ENCODE peak calls at places on chromosomes 5 and 9, in six cellular contexts. E is BE2C, S is A549, F is mucosa of descending colon, M is stomach, Q is HTR-8/SVneo. W is an unnamed sample.

GRCh38 chr5:749101-749670 is 35.3 kb downstream of the ZDHHC11B start:
- DNase-seq in F (no peak), E (peak), Q (no peak), S (no peak), M (no peak), W (no peak)

GRCh38 chr5:139709587-139710369 is 61.6 kb downstream of the CXXC5 start:
- DNase-seq in M (no peak), S (no peak), F (peak), Q (no peak), E (no peak), W (no peak)

GRCh38 chr9:112764837-112765236 is 14.3 kb downstream of the SNX30 start:
- DNase-seq in Q (no peak), F (peak), S (no peak), E (no peak), M (no peak), W (peak)

GRCh38 chr9:80378669-80379293 is 807.0 kb downstream of the TLE4 start:
- DNase-seq in S (no peak), M (no peak), F (no peak), Q (no peak), E (no peak), W (no peak)

GRCh38 chr9:28212979-28213378 is 639.7 kb upstream of the C9orf72 start:
- DNase-seq in M (no peak), F (no peak), E (no peak), S (peak), Q (peak), W (peak)

GRCh38 chr5:137320056-137321045 is 178.8 kb downstream of the SPOCK1 start:
- DNase-seq in M (peak), E (peak), S (peak), Q (peak), F (peak), W (peak)

GRCh38 chr5:130885027-130885426 is 280.0 kb downstream of the HINT1 start:
- DNase-seq in E (no peak), Q (no peak), F (peak), S (no peak), M (no peak), W (no peak)

GRCh38 chr5:980941-981340 is 27.7 kb upstream of the NKD2 start:
- DNase-seq in S (no peak), F (no peak), M (no peak), Q (no peak), E (no peak), W (no peak)

GRCh38 chr5:173800340-173800739 is 87.8 kb upstream of the CPEB4 start:
- DNase-seq in M (no peak), E (no peak), F (no peak), S (no peak), Q (no peak), W (no peak)

GRCh38 chr9:8863886-8864881 is 1064.6 kb upstream of the DMAC1 start:
- DNase-seq in Q (no peak), S (no peak), M (no peak), F (no peak), E (no peak), W (no peak)

GRCh38 chr9:129557192-129558036 is 63.5 kb downstream of the C9orf50 start:
- DNase-seq in M (peak), S (peak), F (no peak), E (no peak), Q (peak), W (no peak)

GRCh38 chr9:113958556-113958955 is 82.4 kb downstream of the ZNF618 start:
- DNase-seq in F (no peak), M (no peak), S (no peak), E (no peak), Q (no peak), W (no peak)

GRCh38 chr5:149586708-149587318 is 5.5 kb downstream of the ARHGEF37 start:
- DNase-seq in S (no peak), M (no peak), E (no peak), F (no peak), Q (no peak), W (no peak)

GRCh38 chr5:107968998-107969397 is 298.3 kb upstream of the EFNA5 start:
- DNase-seq in S (no peak), M (no peak), Q (no peak), F (no peak), E (no peak), W (no peak)

GRCh38 chr9:121556580-121556979 is 56.9 kb upstream of the GGTA1 start:
- DNase-seq in F (peak), Q (peak), E (no peak), M (peak), S (no peak), W (peak)

GRCh38 chr5:56270568-56271392 is 37.6 kb upstream of the ANKRD55 start:
- DNase-seq in F (peak), Q (peak), E (peak), M (peak), S (peak), W (peak)

GRCh38 chr9:106423575-106423974 is 439.4 kb upstream of the ZNF462 start:
- DNase-seq in S (no peak), F (no peak), Q (no peak), E (no peak), M (no peak), W (no peak)

GRCh38 chr5:137666109-137666850 is 69.6 kb downstream of the KLHL3 start:
- DNase-seq in M (peak), Q (no peak), E (no peak), S (no peak), F (no peak), W (no peak)

GRCh38 chr5:95777441-95777840 is 45.1 kb downstream of the GLRX start:
- DNase-seq in F (no peak), Q (no peak), E (no peak), S (no peak), M (no peak), W (no peak)

GRCh38 chr5:32964246-32964645 is 253.1 kb downstream of the NPR3 start:
- DNase-seq in F (no peak), M (no peak), E (no peak), Q (no peak), S (no peak), W (no peak)

GRCh38 chr9:734831-735511 is 106.5 kb upstream of the DMRT1 start:
- DNase-seq in M (no peak), S (no peak), Q (peak), F (no peak), E (no peak), W (no peak)

GRCh38 chr9:7622481-7622880 is 177.1 kb downstream of the DMAC1 start:
- DNase-seq in M (no peak), F (no peak), S (no peak), E (no peak), Q (no peak), W (no peak)

GRCh38 chr5:44183312-44183711 is 205.9 kb downstream of the FGF10 start:
- DNase-seq in Q (no peak), F (no peak), M (no peak), S (no peak), E (no peak), W (no peak)

GRCh38 chr5:147098233-147098790 is 136.5 kb upstream of the STK32A start:
- DNase-seq in S (peak), M (no peak), Q (peak), E (peak), F (peak), W (peak)

GRCh38 chr9:121662359-121662758 is 10.9 kb downstream of the DAB2IP start:
- DNase-seq in E (no peak), F (no peak), S (no peak), Q (no peak), M (no peak), W (no peak)

GRCh38 chr5:40828690-40829661 is 6.0 kb downstream of the RPL37 start:
- DNase-seq in E (no peak), S (no peak), Q (no peak), M (no peak), F (no peak), W (no peak)

GRCh38 chr5:148469446-148470062 is 85.8 kb downstream of the FBXO38 start:
- DNase-seq in F (peak), Q (no peak), E (no peak), S (no peak), M (no peak), W (peak)

GRCh38 chr9:82949203-82949602 is 113.7 kb downstream of the RASEF start:
- DNase-seq in Q (no peak), F (no peak), S (no peak), M (no peak), E (no peak), W (no peak)

GRCh38 chr9:136806067-136806466 is 1.7 kb upstream of the RABL6 start:
- DNase-seq in M (no peak), F (no peak), S (no peak), Q (no peak), E (no peak), W (no peak)

GRCh38 chr5:55220433-55221185 is 6.5 kb downstream of the MCIDAS start:
- DNase-seq in Q (no peak), F (peak), M (peak), S (no peak), E (no peak), W (no peak)

GRCh38 chr9:130243015-130243881 is 22.3 kb upstream of the HMCN2 start:
- DNase-seq in M (peak), F (peak), S (peak), E (peak), Q (peak), W (peak)

GRCh38 chr5:132812949-132813598 is at the start of gene SOWAHA:
- DNase-seq in S (peak), F (peak), M (peak), Q (peak), E (peak), W (peak)